ENCODE peak calls at places on chromosome 20, in five cellular contexts. One of them, this sample, is unnamed.

GRCh38 chr20:53001502-53002301 is 29.5 kb downstream of the TSHZ2 start:
- DNase-seq in progenitor cell of endocrine pancreas: no peak
- DNase-seq in ovary: no peak
- DNase-seq in psoas muscle: no peak
- DNase-seq in upper lobe of right lung: no peak
- DNase-seq in this sample: no peak

GRCh38 chr20:1187605-1188171 is 2.9 kb upstream of the TMEM74B start:
- DNase-seq in progenitor cell of endocrine pancreas: no peak
- DNase-seq in ovary: no peak
- DNase-seq in psoas muscle: no peak
- DNase-seq in upper lobe of right lung: no peak
- DNase-seq in this sample: no peak

GRCh38 chr20:437787-438486 is 24.4 kb downstream of the TBC1D20 start:
- DNase-seq in progenitor cell of endocrine pancreas: no peak
- DNase-seq in ovary: no peak
- DNase-seq in psoas muscle: no peak
- DNase-seq in upper lobe of right lung: no peak
- DNase-seq in this sample: no peak

GRCh38 chr20:884983-885952 is 30.9 kb downstream of the ANGPT4 start:
- DNase-seq in progenitor cell of endocrine pancreas: peak
- DNase-seq in ovary: peak
- DNase-seq in psoas muscle: peak
- DNase-seq in upper lobe of right lung: no peak
- DNase-seq in this sample: no peak

GRCh38 chr20:43963872-43964791 is 49.5 kb downstream of the TOX2 start:
- DNase-seq in progenitor cell of endocrine pancreas: no peak
- DNase-seq in ovary: no peak
- DNase-seq in psoas muscle: peak
- DNase-seq in upper lobe of right lung: peak
- DNase-seq in this sample: no peak

GRCh38 chr20:36848078-36848660 is 27.8 kb upstream of the TLDC2 start:
- DNase-seq in progenitor cell of endocrine pancreas: no peak
- DNase-seq in ovary: peak
- DNase-seq in psoas muscle: peak
- DNase-seq in upper lobe of right lung: no peak
- DNase-seq in this sample: no peak

GRCh38 chr20:15296422-15296821 is 959.0 kb upstream of the FLRT3 start:
- DNase-seq in progenitor cell of endocrine pancreas: no peak
- DNase-seq in ovary: no peak
- DNase-seq in psoas muscle: no peak
- DNase-seq in upper lobe of right lung: no peak
- DNase-seq in this sample: no peak

GRCh38 chr20:59159822-59160740 is 3.5 kb upstream of the ZNF831 start:
- DNase-seq in progenitor cell of endocrine pancreas: no peak
- DNase-seq in ovary: no peak
- DNase-seq in psoas muscle: no peak
- DNase-seq in upper lobe of right lung: no peak
- DNase-seq in this sample: no peak

GRCh38 chr20:43744121-43744520 is 17.3 kb upstream of the GTSF1L start:
- DNase-seq in progenitor cell of endocrine pancreas: no peak
- DNase-seq in ovary: no peak
- DNase-seq in psoas muscle: no peak
- DNase-seq in upper lobe of right lung: no peak
- DNase-seq in this sample: no peak

GRCh38 chr20:35093245-35093884 is 758 bp upstream of the TRPC4AP start:
- DNase-seq in progenitor cell of endocrine pancreas: no peak
- DNase-seq in ovary: no peak
- DNase-seq in psoas muscle: no peak
- DNase-seq in upper lobe of right lung: no peak
- DNase-seq in this sample: peak

GRCh38 chr20:54372313-54372712 is 103.1 kb upstream of the DOK5 start:
- DNase-seq in progenitor cell of endocrine pancreas: no peak
- DNase-seq in ovary: no peak
- DNase-seq in psoas muscle: no peak
- DNase-seq in upper lobe of right lung: no peak
- DNase-seq in this sample: no peak

GRCh38 chr20:21033817-21034216 is 72.3 kb downstream of the LINC00237 start:
- DNase-seq in progenitor cell of endocrine pancreas: no peak
- DNase-seq in ovary: no peak
- DNase-seq in psoas muscle: no peak
- DNase-seq in upper lobe of right lung: no peak
- DNase-seq in this sample: no peak

GRCh38 chr20:51760905-51761544 is 7.2 kb downstream of the ATP9A start:
- DNase-seq in progenitor cell of endocrine pancreas: no peak
- DNase-seq in ovary: no peak
- DNase-seq in psoas muscle: no peak
- DNase-seq in upper lobe of right lung: no peak
- DNase-seq in this sample: no peak

GRCh38 chr20:57648878-57649616 is 28.8 kb upstream of the ZBP1 start:
- DNase-seq in progenitor cell of endocrine pancreas: no peak
- DNase-seq in ovary: no peak
- DNase-seq in psoas muscle: no peak
- DNase-seq in upper lobe of right lung: no peak
- DNase-seq in this sample: no peak

GRCh38 chr20:57649617-57650015 is 29.4 kb upstream of the ZBP1 start:
- DNase-seq in progenitor cell of endocrine pancreas: no peak
- DNase-seq in ovary: no peak
- DNase-seq in psoas muscle: no peak
- DNase-seq in upper lobe of right lung: no peak
- DNase-seq in this sample: no peak

GRCh38 chr20:57647933-57648785 is 27.9 kb upstream of the ZBP1 start:
- DNase-seq in progenitor cell of endocrine pancreas: no peak
- DNase-seq in ovary: no peak
- DNase-seq in psoas muscle: no peak
- DNase-seq in upper lobe of right lung: no peak
- DNase-seq in this sample: no peak

GRCh38 chr20:57650266-57650665 is 30.0 kb upstream of the ZBP1 start:
- DNase-seq in progenitor cell of endocrine pancreas: no peak
- DNase-seq in ovary: no peak
- DNase-seq in psoas muscle: peak
- DNase-seq in upper lobe of right lung: no peak
- DNase-seq in this sample: no peak

DNA sequence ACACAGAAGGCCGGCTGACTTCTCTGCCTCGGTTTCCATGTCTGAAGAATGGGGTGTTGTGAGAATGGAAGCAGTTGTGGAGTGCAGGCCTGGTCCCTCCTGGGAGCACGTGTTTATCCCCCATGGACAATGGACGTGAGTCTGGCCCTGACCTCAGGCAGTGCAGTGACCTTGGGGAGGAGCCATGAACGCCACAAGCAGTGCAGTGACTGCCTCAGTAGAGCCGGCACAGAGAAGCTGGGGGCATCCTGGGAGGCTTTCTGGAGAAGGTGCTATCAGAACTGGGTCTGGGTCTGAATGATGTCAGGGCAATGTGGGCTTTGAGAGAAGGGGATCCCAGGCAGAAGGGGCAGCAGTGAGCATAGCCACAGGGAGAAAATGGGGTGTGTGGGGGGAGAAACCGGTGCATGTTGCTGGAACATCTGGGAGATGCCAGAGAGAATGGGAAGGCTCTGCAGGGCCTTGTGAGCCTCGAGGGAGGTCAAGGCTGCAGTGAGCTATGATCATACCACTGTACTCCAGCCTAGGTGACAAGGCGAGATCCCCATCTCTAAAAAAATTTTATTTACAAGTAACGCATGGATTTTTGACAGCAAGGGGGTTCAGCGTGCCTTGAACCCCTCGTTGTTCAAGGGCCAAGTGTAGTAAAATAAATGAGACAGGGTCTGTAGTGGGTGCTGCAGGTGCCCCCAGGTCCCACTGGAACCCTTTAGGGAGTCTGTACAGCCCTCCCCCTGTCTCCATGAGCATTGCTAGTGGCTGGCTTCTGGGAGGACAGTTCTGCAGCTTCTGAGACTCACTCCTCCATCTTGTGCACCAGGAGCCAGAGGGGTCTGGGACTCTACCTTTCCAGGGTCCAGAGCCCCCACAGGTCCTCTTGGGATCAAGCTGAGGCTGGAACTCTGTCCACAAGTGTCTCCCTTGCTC is 27.0 kb upstream of the ZBP1 start:
- DNase-seq in progenitor cell of endocrine pancreas: no peak
- DNase-seq in ovary: no peak
- DNase-seq in psoas muscle: no peak
- DNase-seq in upper lobe of right lung: no peak
- DNase-seq in this sample: no peak
- TF ChIP-seq CTCF in progenitor cell of endocrine pancreas: no peak
- TF ChIP-seq CTCF in ovary: no peak
- TF ChIP-seq CTCF in psoas muscle: no peak
- TF ChIP-seq CTCF in upper lobe of right lung: no peak
- TF ChIP-seq CTCF in this sample: no peak

DNA sequence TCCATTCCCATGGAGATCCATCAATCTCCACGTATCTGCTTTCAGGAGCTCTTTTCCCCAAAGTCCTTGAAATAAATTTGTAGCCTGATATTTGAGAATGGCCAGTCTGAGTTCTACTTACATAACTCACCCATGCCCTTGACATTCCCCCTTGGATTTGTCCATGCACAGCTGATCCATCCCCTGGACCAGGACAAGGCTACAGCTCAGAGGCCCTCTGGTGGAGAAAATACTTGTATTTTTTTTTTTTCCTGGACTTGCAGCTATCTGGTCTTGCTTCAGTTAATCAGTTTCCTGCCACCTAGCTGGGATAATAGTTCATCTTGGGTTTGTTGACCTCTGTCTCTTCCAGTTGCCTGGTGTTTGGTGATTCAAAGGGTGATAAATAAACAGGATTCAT is 467.6 kb downstream of the DHX35 start:
- DNase-seq in progenitor cell of endocrine pancreas: no peak
- DNase-seq in ovary: no peak
- DNase-seq in psoas muscle: no peak
- DNase-seq in upper lobe of right lung: no peak
- DNase-seq in this sample: peak
- TF ChIP-seq CTCF in progenitor cell of endocrine pancreas: peak
- TF ChIP-seq CTCF in ovary: no peak
- TF ChIP-seq CTCF in psoas muscle: peak
- TF ChIP-seq CTCF in upper lobe of right lung: peak
- TF ChIP-seq CTCF in this sample: peak

GRCh38 chr20:45372646-45373352 is 5.3 kb downstream of the TP53TG5 start:
- DNase-seq in progenitor cell of endocrine pancreas: no peak
- DNase-seq in ovary: no peak
- DNase-seq in psoas muscle: peak
- DNase-seq in upper lobe of right lung: peak
- DNase-seq in this sample: no peak

GRCh38 chr20:45374966-45375365 is 3.2 kb downstream of the TP53TG5 start:
- DNase-seq in progenitor cell of endocrine pancreas: no peak
- DNase-seq in ovary: no peak
- DNase-seq in psoas muscle: no peak
- DNase-seq in upper lobe of right lung: no peak
- DNase-seq in this sample: no peak

GRCh38 chr20:45372241-45372640 is 5.9 kb downstream of the TP53TG5 start:
- DNase-seq in progenitor cell of endocrine pancreas: no peak
- DNase-seq in ovary: no peak
- DNase-seq in psoas muscle: no peak
- DNase-seq in upper lobe of right lung: no peak
- DNase-seq in this sample: no peak

GRCh38 chr20:45373353-45374100 is 4.6 kb downstream of the TP53TG5 start:
- DNase-seq in progenitor cell of endocrine pancreas: peak
- DNase-seq in ovary: peak
- DNase-seq in psoas muscle: peak
- DNase-seq in upper lobe of right lung: peak
- DNase-seq in this sample: no peak

DNA sequence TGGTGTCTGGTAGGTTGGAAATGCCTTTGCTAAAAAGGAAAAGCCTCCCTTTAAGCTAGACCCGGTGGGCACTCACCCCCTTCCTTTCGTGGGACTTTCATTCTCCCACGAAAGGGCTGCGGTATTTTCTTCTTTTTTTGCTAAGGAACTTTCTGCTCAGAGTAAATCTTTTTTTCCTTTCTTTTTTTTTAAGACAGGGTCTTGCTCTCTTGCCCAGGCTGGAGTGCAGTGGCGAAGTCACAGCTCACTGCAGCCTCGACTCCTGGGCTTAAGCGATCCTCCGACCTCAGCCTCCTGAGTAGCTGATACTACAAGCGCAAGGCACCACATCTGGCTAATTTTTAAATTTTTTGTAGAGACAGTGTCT is 4.0 kb downstream of the TP53TG5 start:
- DNase-seq in progenitor cell of endocrine pancreas: no peak
- DNase-seq in ovary: no peak
- DNase-seq in psoas muscle: no peak
- DNase-seq in upper lobe of right lung: no peak
- DNase-seq in this sample: no peak
- TF ChIP-seq CTCF in progenitor cell of endocrine pancreas: no peak
- TF ChIP-seq CTCF in ovary: no peak
- TF ChIP-seq CTCF in psoas muscle: no peak
- TF ChIP-seq CTCF in upper lobe of right lung: no peak
- TF ChIP-seq CTCF in this sample: no peak

DNA sequence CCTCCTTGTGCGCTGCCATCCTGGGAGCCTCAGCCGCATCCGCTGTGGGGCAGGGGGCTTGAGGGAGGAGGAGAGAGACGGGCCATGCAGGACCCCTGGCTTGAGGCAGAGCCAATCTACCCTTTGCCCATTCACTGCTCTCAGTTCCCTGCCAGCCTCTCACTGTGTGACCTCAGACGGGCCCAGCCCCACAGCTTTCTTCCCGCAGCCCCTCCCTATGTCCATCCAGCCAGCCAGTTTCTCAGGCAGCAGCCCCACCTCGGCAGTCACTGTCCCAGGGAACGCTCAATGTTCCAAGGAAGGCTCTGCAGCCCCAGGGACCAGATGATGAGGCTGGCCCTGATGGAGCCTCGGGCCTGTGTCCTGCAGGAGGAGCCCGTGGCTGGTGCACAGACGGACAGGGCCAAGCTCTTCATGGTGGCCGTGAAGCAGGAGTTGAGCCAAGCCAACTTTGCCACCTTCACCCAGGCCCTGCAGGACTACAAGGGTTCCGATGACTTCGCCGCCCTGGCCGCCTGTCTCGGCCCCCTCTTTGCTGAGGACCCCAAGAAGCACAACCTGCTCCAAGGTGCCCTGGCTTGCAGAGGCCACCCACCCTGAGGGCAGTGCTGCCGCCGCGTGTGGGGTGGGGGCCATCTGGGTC is 3.9 kb upstream of the TNFRSF6B start:
- DNase-seq in progenitor cell of endocrine pancreas: no peak
- DNase-seq in ovary: no peak
- DNase-seq in psoas muscle: peak
- DNase-seq in upper lobe of right lung: no peak
- DNase-seq in this sample: no peak
- TF ChIP-seq CTCF in progenitor cell of endocrine pancreas: no peak
- TF ChIP-seq CTCF in ovary: no peak
- TF ChIP-seq CTCF in psoas muscle: no peak
- TF ChIP-seq CTCF in upper lobe of right lung: no peak
- TF ChIP-seq CTCF in this sample: no peak

GRCh38 chr20:12306107-12306506 is 388.4 kb downstream of the BTBD3 start:
- DNase-seq in progenitor cell of endocrine pancreas: no peak
- DNase-seq in ovary: no peak
- DNase-seq in psoas muscle: no peak
- DNase-seq in upper lobe of right lung: no peak
- DNase-seq in this sample: no peak
- TF ChIP-seq CTCF in progenitor cell of endocrine pancreas: no peak
- TF ChIP-seq CTCF in ovary: no peak
- TF ChIP-seq CTCF in psoas muscle: no peak
- TF ChIP-seq CTCF in upper lobe of right lung: no peak
- TF ChIP-seq CTCF in this sample: no peak

DNA sequence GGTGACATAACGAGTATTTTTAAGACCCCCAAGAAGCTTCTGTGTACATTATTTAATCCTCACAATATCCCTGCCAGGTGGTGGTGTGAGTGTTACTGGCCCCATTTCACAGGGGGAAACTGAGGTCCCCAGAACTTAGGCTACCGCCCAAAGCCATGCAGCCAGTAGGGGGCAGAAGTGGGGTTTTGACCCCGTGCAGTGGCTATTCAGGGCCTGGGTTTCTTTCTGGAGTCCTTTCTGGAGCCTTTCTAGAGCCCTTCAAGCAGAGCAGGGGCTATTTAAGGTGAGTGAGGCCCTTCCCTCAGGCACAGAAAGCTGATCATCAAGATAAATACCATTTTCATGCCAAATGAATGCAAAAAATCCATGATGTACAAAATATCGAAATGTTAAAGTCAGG is 59.0 kb downstream of the CTCFL start:
- DNase-seq in progenitor cell of endocrine pancreas: no peak
- DNase-seq in ovary: no peak
- DNase-seq in psoas muscle: no peak
- DNase-seq in upper lobe of right lung: no peak
- DNase-seq in this sample: no peak
- TF ChIP-seq CTCF in progenitor cell of endocrine pancreas: no peak
- TF ChIP-seq CTCF in ovary: no peak
- TF ChIP-seq CTCF in psoas muscle: peak
- TF ChIP-seq CTCF in upper lobe of right lung: peak
- TF ChIP-seq CTCF in this sample: peak

This sample was measured in epithelial cell of proximal tubule.